ENCODE peak calls at places on chromosomes 1 and 21, in five cellular contexts. N, K, J, B and C are unnamed samples.

GRCh38 chr1:89546082-89546889 is 21.7 kb downstream of the LRRC8B start:
- DNase-seq in N (no peak), K (no peak), J (no peak), B (no peak), C (no peak)

GRCh38 chr1:64886877-64887276 is 79.5 kb downstream of the JAK1 start:
- DNase-seq in N (no peak), K (no peak), J (no peak), B (no peak), C (no peak)

GRCh38 chr1:96536576-96536975 is 185.0 kb upstream of the PTBP2 start:
- DNase-seq in N (no peak), K (no peak), J (no peak), B (no peak), C (no peak)

GRCh38 chr21:36883532-36884486 is 82.7 kb downstream of the HLCS start:
- DNase-seq in N (no peak), K (no peak), J (no peak), B (no peak), C (no peak)

GRCh38 chr1:107993920-107994319 is 28.9 kb upstream of the VAV3 start:
- DNase-seq in N (no peak), K (no peak), J (no peak), B (no peak), C (no peak)

GRCh38 chr1:94843430-94843829 is 23.3 kb downstream of the SLC44A3 start:
- DNase-seq in N (no peak), K (no peak), J (no peak), B (no peak), C (no peak)

GRCh38 chr1:94106716-94107115 is 14.2 kb downstream of the ABCA4 start:
- DNase-seq in N (no peak), K (no peak), J (no peak), B (no peak), C (no peak)

GRCh38 chr21:31343680-31344480 is at the start of gene TIAM1:
- DNase-seq in N (no peak), K (no peak), J (peak), B (no peak), C (peak)

GRCh38 chr1:11697893-11698210 is 6.3 kb downstream of the DRAXIN start:
- DNase-seq in N (no peak), K (no peak), J (no peak), B (no peak), C (no peak)

GRCh38 chr1:11701551-11701961 is 10.0 kb downstream of the DRAXIN start:
- DNase-seq in N (no peak), K (no peak), J (no peak), B (no peak), C (no peak)

GRCh38 chr1:11701981-11702803 is 10.7 kb downstream of the DRAXIN start:
- DNase-seq in N (no peak), K (no peak), J (no peak), B (no peak), C (no peak)

GRCh38 chr1:11703357-11704225 is 12.1 kb downstream of the DRAXIN start:
- DNase-seq in N (no peak), K (no peak), J (no peak), B (no peak), C (no peak)

DNA sequence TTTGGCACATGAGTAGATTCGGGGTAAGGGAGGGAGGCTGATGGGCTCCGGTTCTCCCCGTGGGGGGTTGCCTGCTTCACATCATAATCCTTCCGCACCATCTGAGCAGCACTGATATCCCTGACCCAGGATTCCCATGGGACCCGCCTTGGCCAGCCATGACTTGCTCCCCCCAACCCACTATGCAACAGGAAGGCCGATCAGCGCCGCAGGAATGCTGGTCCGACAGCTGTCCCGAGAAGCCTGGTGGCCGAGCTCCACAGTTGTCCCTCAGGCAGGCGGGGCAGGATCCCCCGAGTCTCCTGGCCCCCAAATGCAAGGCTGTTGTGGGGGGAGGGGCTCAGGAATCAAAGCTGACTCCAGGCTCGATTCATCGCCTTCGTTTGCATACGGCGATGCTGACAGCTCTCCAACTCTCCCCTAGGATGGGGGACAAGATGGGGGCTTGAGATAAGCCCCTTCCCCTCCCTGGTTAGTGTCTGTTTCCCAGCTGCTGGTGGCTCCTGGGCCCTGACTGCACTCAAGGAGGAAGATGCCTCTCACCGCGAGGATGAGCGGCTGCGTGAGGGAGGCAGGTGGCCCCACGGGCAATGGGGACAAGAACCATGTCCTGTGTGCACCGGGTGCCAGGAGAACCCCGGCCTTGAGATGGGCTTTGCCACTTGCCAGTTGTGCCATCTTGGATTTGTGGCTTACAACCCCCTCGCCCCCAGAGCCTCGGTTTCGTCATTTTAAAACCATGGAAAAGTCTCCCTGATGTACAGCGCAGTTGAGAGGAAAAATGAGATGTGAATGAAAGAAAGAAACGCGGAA is 9.4 kb downstream of the DRAXIN start:
- DNase-seq in N (no peak), K (no peak), J (no peak), B (no peak), C (no peak)
- H3K4me3 ChIP-seq in N (no peak), K (no peak), J (no peak), B (no peak), C (peak)

DNA sequence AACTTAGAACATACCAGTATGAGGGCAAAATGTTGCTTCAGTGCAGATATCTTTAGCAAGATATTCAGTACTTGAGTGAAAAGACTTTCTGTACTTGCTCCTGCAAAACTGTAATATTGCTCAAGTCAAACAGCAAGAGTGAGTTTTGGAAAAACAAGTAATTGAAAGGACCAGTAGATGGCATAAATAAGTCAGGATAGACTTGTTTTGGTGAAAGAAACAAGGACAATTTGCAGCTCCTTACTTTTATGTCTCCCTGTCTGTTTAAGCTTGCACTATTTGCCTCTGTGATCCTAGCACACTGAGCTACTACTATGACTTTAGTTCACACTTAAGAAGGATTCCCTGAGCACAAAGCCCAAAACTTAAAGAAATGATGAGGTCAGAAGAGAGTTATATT is 39.1 kb downstream of the IFI44 start:
- DNase-seq in N (no peak), K (no peak), J (no peak), B (no peak), C (no peak)
- TF ChIP-seq CTCF in N (peak), K (no peak), J (no peak), B (no peak), C (no peak)

GRCh38 chr1:53577141-53578100 is 118.2 kb downstream of the DMRTB1 start:
- DNase-seq in N (no peak), K (no peak), J (no peak), B (no peak), C (no peak)
- H3K4me3 ChIP-seq in N (no peak), K (no peak), J (no peak), B (no peak), C (no peak)

GRCh38 chr1:1306070-1306660 is 1.6 kb downstream of the ACAP3 start:
- DNase-seq in N (peak), K (no peak), J (no peak), B (no peak), C (no peak)
- TF ChIP-seq CTCF in N (peak), K (no peak), J (no peak), B (no peak), C (no peak)